ENCODE peak calls at places on chromosomes 16 and 17, in seven cellular contexts. C is CD4-positive, alpha-beta T cell; S is heart right ventricle; R is transverse colon; E is neural progenitor cell; M is mesendoderm; J is ascending aorta. V is an unnamed sample.

GRCh38 chr17:80938556-80938955 is 53.1 kb upstream of the CHMP6 start:
- DNase-seq in S (no peak), J (no peak), E (no peak), R (no peak), C (no peak), M (no peak), V (no peak)

GRCh38 chr16:27382187-27382855 is 19.7 kb upstream of the IL21R start:
- DNase-seq in M (no peak), E (no peak), J (peak), C (no peak), S (no peak), R (no peak), V (no peak)

GRCh38 chr16:57042157-57043111 is 49.9 kb upstream of the CPNE2 start:
- DNase-seq in S (no peak), M (no peak), E (no peak), J (no peak), R (peak), C (peak), V (no peak)

GRCh38 chr17:66945451-66945850 is 19.1 kb upstream of the CACNG4 start:
- DNase-seq in J (no peak), S (no peak), M (no peak), R (no peak), C (peak), E (no peak), V (no peak)

GRCh38 chr16:67966549-67967182 is 1.8 kb downstream of the SLC12A4 start:
- DNase-seq in J (peak), R (no peak), M (peak), C (no peak), E (peak), S (peak), V (no peak)

GRCh38 chr17:77990301-77990700 is 31.8 kb downstream of the TNRC6C start:
- DNase-seq in R (no peak), E (no peak), M (no peak), J (no peak), S (no peak), C (no peak), V (no peak)

GRCh38 chr16:69804283-69804682 is 42.2 kb downstream of the WWP2 start:
- DNase-seq in E (no peak), M (no peak), J (no peak), C (no peak), R (no peak), S (no peak), V (no peak)

GRCh38 chr16:21950782-21951521 is 2.2 kb upstream of the UQCRC2 start:
- DNase-seq in C (no peak), S (no peak), R (no peak), M (peak), J (no peak), E (peak), V (no peak)

GRCh38 chr17:50260501-50260911 is 13.8 kb upstream of the TMEM92 start:
- DNase-seq in C (no peak), M (no peak), E (no peak), R (no peak), J (peak), S (no peak), V (no peak)

GRCh38 chr17:7258731-7259554 is 3.3 kb downstream of the CLDN7 start:
- DNase-seq in M (no peak), S (no peak), J (no peak), E (no peak), R (peak), C (no peak), V (no peak)

DNA sequence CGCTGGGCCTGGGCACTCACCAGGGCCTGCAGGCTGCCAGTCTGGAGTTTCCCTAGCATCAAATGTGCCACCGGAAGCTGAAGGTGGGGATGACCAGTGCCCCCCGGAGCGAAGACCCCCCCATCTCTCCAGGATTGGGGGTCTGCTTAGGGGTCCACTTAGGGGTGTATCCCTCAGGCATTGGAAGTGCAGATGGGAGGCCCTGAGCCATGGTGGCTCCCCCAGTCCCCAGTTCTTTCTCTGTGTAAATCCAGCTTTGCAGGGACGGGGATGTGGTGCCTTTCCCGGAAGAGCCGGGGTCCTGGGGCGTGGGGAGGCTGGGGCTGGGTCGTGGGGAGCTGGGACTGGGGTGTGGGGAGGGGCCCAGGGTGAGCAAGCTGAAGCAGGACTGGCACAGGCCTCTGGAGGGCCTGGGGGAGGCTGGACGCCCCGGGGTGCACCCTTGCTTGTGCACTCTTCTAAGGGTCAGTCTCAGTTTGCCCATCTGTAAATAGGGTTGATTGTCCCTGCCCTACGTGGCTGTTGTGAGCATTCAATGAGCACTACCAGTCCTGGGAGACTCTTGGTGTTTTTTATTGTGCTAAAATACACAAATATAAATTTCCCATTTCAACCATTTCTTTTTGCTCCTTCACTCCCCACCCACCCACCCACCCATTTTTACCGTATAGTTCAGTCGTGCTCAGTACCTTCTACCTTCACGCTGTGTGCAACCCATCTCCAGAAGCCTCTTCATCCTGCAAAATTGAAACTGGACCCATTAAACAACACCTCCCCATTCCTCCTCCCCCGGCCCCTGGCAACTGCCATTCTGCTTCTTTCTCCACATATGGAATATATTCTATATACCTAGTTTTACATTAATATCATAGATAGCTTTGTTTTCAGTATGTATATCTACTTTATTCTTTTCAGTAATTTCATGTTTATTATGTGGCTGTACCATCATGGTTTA is 7.7 kb upstream of the TBC1D3B start:
- DNase-seq in R (no peak), E (no peak), S (no peak), C (no peak), J (no peak), M (no peak), V (no peak)
- H3K27ac ChIP-seq in R (peak), E (no peak), S (peak), C (no peak), J (no peak), M (no peak), V (no peak)

GRCh38 chr17:15260376-15261062 is 4.6 kb downstream of the PMP22 start:
- DNase-seq in M (peak), R (peak), C (peak), E (peak), J (peak), S (peak), V (peak)
- H3K27ac ChIP-seq in M (no peak), R (peak), C (no peak), E (no peak), J (peak), S (peak), V (peak)

GRCh38 chr17:46820592-46821450 is 2.3 kb upstream of the WNT3 start:
- DNase-seq in C (no peak), R (no peak), S (no peak), M (peak), J (no peak), E (no peak), V (no peak)

GRCh38 chr17:46821482-46822387 is 3.2 kb upstream of the WNT3 start:
- DNase-seq in J (no peak), M (peak), S (no peak), C (no peak), E (peak), R (no peak), V (no peak)

GRCh38 chr17:46818319-46818928 is at the start of gene WNT3:
- DNase-seq in J (no peak), E (peak), C (peak), R (peak), M (peak), S (no peak), V (no peak)

GRCh38 chr17:46818929-46819859 is 702 bp upstream of the WNT3 start:
- DNase-seq in S (no peak), M (peak), E (peak), C (no peak), J (no peak), R (no peak), V (no peak)

GRCh38 chr17:46819906-46820351 is 1.4 kb upstream of the WNT3 start:
- DNase-seq in R (no peak), M (peak), E (peak), S (no peak), C (no peak), J (no peak), V (no peak)
- H3K27ac ChIP-seq in R (no peak), M (peak), E (no peak), S (no peak), C (no peak), J (no peak), V (no peak)

GRCh38 chr17:61196302-61196704 is 203.3 kb upstream of the TBX2 start:
- DNase-seq in M (no peak), J (no peak), C (no peak), E (no peak), R (no peak), S (no peak), V (no peak)
- H3K27ac ChIP-seq in M (no peak), J (peak), C (no peak), E (no peak), R (no peak), S (no peak), V (no peak)

DNA sequence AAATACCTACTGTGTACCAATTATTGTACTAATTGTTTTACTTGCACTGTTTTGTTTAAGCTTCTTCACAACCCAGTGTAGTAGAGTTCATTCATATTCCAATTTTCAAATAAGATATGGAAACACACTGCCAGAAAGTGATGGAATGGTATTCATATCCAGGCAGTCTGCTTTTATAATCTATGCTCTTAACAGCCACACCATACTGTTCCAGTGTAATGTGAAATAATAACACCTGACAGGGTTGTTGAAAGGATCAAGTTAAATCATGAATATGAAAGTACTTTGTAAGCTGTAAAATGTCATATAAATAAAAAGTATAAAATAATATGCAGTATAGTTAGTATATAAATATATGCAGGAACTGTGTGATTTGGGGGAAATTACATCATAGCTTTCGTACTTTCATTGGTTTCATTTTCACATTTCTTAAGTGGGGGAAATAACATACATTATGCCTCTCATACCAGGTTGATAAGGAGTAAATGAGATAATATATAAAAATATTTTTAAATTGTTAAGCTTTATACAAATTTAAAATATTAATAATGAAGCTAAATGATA is 230.8 kb downstream of the TANC2 start:
- DNase-seq in C (no peak), J (no peak), E (no peak), S (no peak), M (no peak), R (no peak), V (no peak)
- H3K27ac ChIP-seq in C (no peak), J (no peak), E (no peak), S (no peak), M (no peak), R (no peak), V (no peak)

V was measured in substantia nigra.